ENCODE peak calls at places on chromosomes 11 and 22, in six cellular contexts. N, W, P, H, J and Z are unnamed samples.

GRCh38 chr11:94553938-94554337 is 10.2 kb downstream of the FUT4 start:
- DNase-seq in N (no peak), W (no peak), P (no peak), H (no peak), J (no peak), Z (no peak)

GRCh38 chr11:64358907-64359711 is at the start of gene RPS6KA4:
- DNase-seq in N (no peak), W (peak; percentile 56), P (no peak), H (peak; percentile 82), J (peak; percentile 83), Z (no peak)

GRCh38 chr11:98564881-98565280 is 455.9 kb upstream of the CNTN5 start:
- DNase-seq in N (no peak), W (no peak), P (no peak), H (no peak), J (no peak), Z (no peak)

GRCh38 chr22:33659423-33659822 is 260.9 kb downstream of the LARGE1 start:
- DNase-seq in N (no peak), W (no peak), P (no peak), H (no peak), J (no peak), Z (no peak)

GRCh38 chr11:95068549-95068948 is 1.8 kb downstream of the SRSF8 start:
- DNase-seq in N (peak; percentile 32), W (peak; percentile 79), P (peak; percentile 7), H (peak; percentile 89), J (peak; percentile 65), Z (peak; percentile 95)

GRCh38 chr22:29780781-29781676 is 13.9 kb downstream of the UQCR10 start:
- DNase-seq in N (no peak), W (no peak), P (no peak), H (no peak), J (peak; percentile 60), Z (peak; percentile 56)

GRCh38 chr11:14513800-14514199 is 6.4 kb downstream of the PSMA1 start:
- DNase-seq in N (no peak), W (no peak), P (no peak), H (no peak), J (no peak), Z (no peak)

GRCh38 chr22:20606041-20606783 is 98.8 kb downstream of the MED15 start:
- DNase-seq in N (peak; percentile 56), W (peak; percentile 33), P (peak; percentile 29), H (peak; percentile 91), J (peak; percentile 97), Z (peak; percentile 78)

GRCh38 chr11:45178890-45179663 is 32.6 kb downstream of the PRDM11 start:
- DNase-seq in N (no peak), W (no peak), P (no peak), H (no peak), J (no peak), Z (no peak)